ENCODE peak calls at places on chromosomes 6 and 20, in six cellular contexts. One of them, this sample, is unnamed.

GRCh38 chr6:111764238-111765182 is 108.7 kb downstream of the FYN start:
- DNase-seq in fibroblast of lung: peak
- DNase-seq in PC-9: peak
- DNase-seq in HCT116: no peak
- DNase-seq in GM23248: no peak
- DNase-seq in HepG2: no peak
- DNase-seq in this sample: no peak

GRCh38 chr6:152267967-152268845 is 369.0 kb downstream of the SYNE1 start:
- DNase-seq in fibroblast of lung: no peak
- DNase-seq in PC-9: no peak
- DNase-seq in HCT116: no peak
- DNase-seq in GM23248: peak
- DNase-seq in HepG2: peak
- DNase-seq in this sample: no peak

GRCh38 chr6:133769463-133769862 is 119.5 kb upstream of the TCF21 start:
- DNase-seq in fibroblast of lung: peak
- DNase-seq in PC-9: no peak
- DNase-seq in HCT116: no peak
- DNase-seq in GM23248: no peak
- DNase-seq in HepG2: no peak
- DNase-seq in this sample: no peak

GRCh38 chr6:91667596-91667995 is 1080.7 kb upstream of the MAP3K7 start:
- DNase-seq in fibroblast of lung: no peak
- DNase-seq in PC-9: no peak
- DNase-seq in HCT116: no peak
- DNase-seq in GM23248: no peak
- DNase-seq in HepG2: no peak
- DNase-seq in this sample: no peak

GRCh38 chr6:113854531-113855499 is 2.3 kb upstream of the MARCKS start:
- DNase-seq in fibroblast of lung: peak
- DNase-seq in PC-9: peak
- DNase-seq in HCT116: no peak
- DNase-seq in GM23248: peak
- DNase-seq in HepG2: peak
- DNase-seq in this sample: no peak

GRCh38 chr6:73579389-73579788 is 58.6 kb upstream of the EEF1A1 start:
- DNase-seq in fibroblast of lung: no peak
- DNase-seq in PC-9: no peak
- DNase-seq in HCT116: no peak
- DNase-seq in GM23248: no peak
- DNase-seq in HepG2: no peak
- DNase-seq in this sample: no peak

GRCh38 chr6:150238857-150239407 is 96.1 kb downstream of the PPP1R14C start:
- DNase-seq in fibroblast of lung: no peak
- DNase-seq in PC-9: no peak
- DNase-seq in HCT116: no peak
- DNase-seq in GM23248: no peak
- DNase-seq in HepG2: no peak
- DNase-seq in this sample: no peak

GRCh38 chr6:22877946-22878705 is 308.8 kb downstream of the HDGFL1 start:
- DNase-seq in fibroblast of lung: peak
- DNase-seq in PC-9: no peak
- DNase-seq in HCT116: no peak
- DNase-seq in GM23248: peak
- DNase-seq in HepG2: no peak
- DNase-seq in this sample: peak

GRCh38 chr20:35511814-35512420 is 17.5 kb downstream of the C20orf173 start:
- DNase-seq in fibroblast of lung: peak
- DNase-seq in PC-9: no peak
- DNase-seq in HCT116: no peak
- DNase-seq in GM23248: peak
- DNase-seq in HepG2: peak
- DNase-seq in this sample: no peak

GRCh38 chr20:37535443-37536132 is 7.9 kb upstream of the BLCAP start:
- DNase-seq in fibroblast of lung: no peak
- DNase-seq in PC-9: no peak
- DNase-seq in HCT116: no peak
- DNase-seq in GM23248: no peak
- DNase-seq in HepG2: no peak
- DNase-seq in this sample: no peak

GRCh38 chr6:72621243-72622093 is at the start of gene KCNQ5:
- DNase-seq in fibroblast of lung: peak
- DNase-seq in PC-9: no peak
- DNase-seq in HCT116: no peak
- DNase-seq in GM23248: peak
- DNase-seq in HepG2: no peak
- DNase-seq in this sample: no peak

GRCh38 chr6:34743625-34744293 is 13.5 kb upstream of the SNRPC start:
- DNase-seq in fibroblast of lung: no peak
- DNase-seq in PC-9: no peak
- DNase-seq in HCT116: no peak
- DNase-seq in GM23248: no peak
- DNase-seq in HepG2: no peak
- DNase-seq in this sample: no peak

GRCh38 chr6:75096986-75097385 is 108.9 kb downstream of the COL12A1 start:
- DNase-seq in fibroblast of lung: no peak
- DNase-seq in PC-9: no peak
- DNase-seq in HCT116: no peak
- DNase-seq in GM23248: no peak
- DNase-seq in HepG2: no peak
- DNase-seq in this sample: no peak

GRCh38 chr6:44464527-44465310 is 77.2 kb downstream of the CDC5L start:
- DNase-seq in fibroblast of lung: peak
- DNase-seq in PC-9: no peak
- DNase-seq in HCT116: no peak
- DNase-seq in GM23248: peak
- DNase-seq in HepG2: peak
- DNase-seq in this sample: no peak

GRCh38 chr6:148747145-148747492 is 289 bp downstream of the UST start:
- DNase-seq in fibroblast of lung: no peak
- DNase-seq in PC-9: no peak
- DNase-seq in HCT116: no peak
- DNase-seq in GM23248: peak
- DNase-seq in HepG2: no peak
- DNase-seq in this sample: no peak

GRCh38 chr6:14499804-14500203 is 382.2 kb downstream of the CD83 start:
- DNase-seq in fibroblast of lung: peak
- DNase-seq in PC-9: peak
- DNase-seq in HCT116: peak
- DNase-seq in GM23248: peak
- DNase-seq in HepG2: no peak
- DNase-seq in this sample: peak

GRCh38 chr6:85275338-85275985 is 174.4 kb upstream of the NT5E start:
- DNase-seq in fibroblast of lung: no peak
- DNase-seq in PC-9: no peak
- DNase-seq in HCT116: no peak
- DNase-seq in GM23248: no peak
- DNase-seq in HepG2: no peak
- DNase-seq in this sample: no peak

GRCh38 chr20:11676618-11677289 is 240.9 kb upstream of the BTBD3 start:
- DNase-seq in fibroblast of lung: peak
- DNase-seq in PC-9: no peak
- DNase-seq in HCT116: peak
- DNase-seq in GM23248: peak
- DNase-seq in HepG2: peak
- DNase-seq in this sample: no peak

GRCh38 chr6:63904844-63905243 is 269.2 kb downstream of the PHF3 start:
- DNase-seq in fibroblast of lung: peak
- DNase-seq in PC-9: no peak
- DNase-seq in HCT116: no peak
- DNase-seq in GM23248: peak
- DNase-seq in HepG2: no peak
- DNase-seq in this sample: peak

GRCh38 chr6:4504700-4505099 is 271.5 kb upstream of the CDYL start:
- DNase-seq in fibroblast of lung: no peak
- DNase-seq in PC-9: no peak
- DNase-seq in HCT116: no peak
- DNase-seq in GM23248: no peak
- DNase-seq in HepG2: no peak
- DNase-seq in this sample: no peak

GRCh38 chr20:43662943-43663655 is 3.8 kb upstream of the MYBL2 start:
- DNase-seq in fibroblast of lung: no peak
- DNase-seq in PC-9: peak
- DNase-seq in HCT116: no peak
- DNase-seq in GM23248: peak
- DNase-seq in HepG2: no peak
- DNase-seq in this sample: no peak

GRCh38 chr20:33474963-33475362 is 14.9 kb upstream of the CBFA2T2 start:
- DNase-seq in fibroblast of lung: no peak
- DNase-seq in PC-9: no peak
- DNase-seq in HCT116: no peak
- DNase-seq in GM23248: no peak
- DNase-seq in HepG2: no peak
- DNase-seq in this sample: no peak

GRCh38 chr20:43415661-43416430 is 41.9 kb upstream of the SRSF6 start:
- DNase-seq in fibroblast of lung: no peak
- DNase-seq in PC-9: no peak
- DNase-seq in HCT116: no peak
- DNase-seq in GM23248: peak
- DNase-seq in HepG2: no peak
- DNase-seq in this sample: no peak

GRCh38 chr6:134534708-134535149 is 216.8 kb upstream of the SGK1 start:
- DNase-seq in fibroblast of lung: peak
- DNase-seq in PC-9: no peak
- DNase-seq in HCT116: no peak
- DNase-seq in GM23248: peak
- DNase-seq in HepG2: no peak
- DNase-seq in this sample: no peak

GRCh38 chr6:73309534-73309783 is 44.6 kb downstream of the DPPA5 start:
- DNase-seq in fibroblast of lung: no peak
- DNase-seq in PC-9: no peak
- DNase-seq in HCT116: no peak
- DNase-seq in GM23248: no peak
- DNase-seq in HepG2: no peak
- DNase-seq in this sample: no peak

GRCh38 chr6:11458509-11458908 is 79.0 kb upstream of the TMEM170B start:
- DNase-seq in fibroblast of lung: no peak
- DNase-seq in PC-9: no peak
- DNase-seq in HCT116: no peak
- DNase-seq in GM23248: no peak
- DNase-seq in HepG2: no peak
- DNase-seq in this sample: no peak

GRCh38 chr6:39214120-39214813 is 15.0 kb downstream of the KCNK5 start:
- DNase-seq in fibroblast of lung: no peak
- DNase-seq in PC-9: no peak
- DNase-seq in HCT116: no peak
- DNase-seq in GM23248: no peak
- DNase-seq in HepG2: no peak
- DNase-seq in this sample: no peak

GRCh38 chr20:46850896-46851295 is 43.7 kb upstream of the EYA2 start:
- DNase-seq in fibroblast of lung: no peak
- DNase-seq in PC-9: no peak
- DNase-seq in HCT116: no peak
- DNase-seq in GM23248: no peak
- DNase-seq in HepG2: no peak
- DNase-seq in this sample: no peak

GRCh38 chr20:46709459-46710148 is at the start of gene SLC2A10:
- DNase-seq in fibroblast of lung: peak
- DNase-seq in PC-9: peak
- DNase-seq in HCT116: no peak
- DNase-seq in GM23248: peak
- DNase-seq in HepG2: peak
- DNase-seq in this sample: no peak

DNA sequence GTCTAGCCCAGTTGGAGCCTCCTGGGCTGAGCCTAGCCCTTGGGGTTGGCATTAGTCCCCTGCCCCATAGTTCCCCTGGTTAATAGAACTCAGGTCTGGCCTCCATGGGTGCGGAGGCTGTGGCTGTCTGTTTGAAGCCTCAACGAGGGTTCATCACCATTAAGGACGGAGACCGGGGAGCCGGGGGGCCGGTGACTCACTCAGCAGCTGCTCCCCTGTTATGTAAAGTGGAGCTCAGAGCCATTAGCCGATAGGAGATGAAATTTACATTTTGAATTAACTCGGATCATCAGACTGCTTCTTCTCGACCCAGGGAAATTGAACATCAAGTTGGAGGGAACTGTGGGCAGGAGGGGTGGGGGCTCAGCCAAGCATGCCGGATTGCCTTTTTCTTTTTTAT is 12.3 kb downstream of the PCK1 start:
- DNase-seq in fibroblast of lung: no peak
- DNase-seq in PC-9: no peak
- DNase-seq in HCT116: no peak
- DNase-seq in GM23248: no peak
- DNase-seq in HepG2: no peak
- DNase-seq in this sample: no peak
- TF ChIP-seq EZH2 in fibroblast of lung: no peak
- TF ChIP-seq EZH2 in PC-9: no peak
- TF ChIP-seq EZH2 in HCT116: no peak
- TF ChIP-seq EZH2 in GM23248: no peak
- TF ChIP-seq EZH2 in HepG2: no peak
- TF ChIP-seq EZH2 in this sample: no peak

GRCh38 chr6:82971877-82972460 is 93.7 kb downstream of the UBE3D start:
- DNase-seq in fibroblast of lung: no peak
- DNase-seq in PC-9: no peak
- DNase-seq in HCT116: no peak
- DNase-seq in GM23248: peak
- DNase-seq in HepG2: no peak
- DNase-seq in this sample: no peak
- TF ChIP-seq EZH2 in fibroblast of lung: no peak
- TF ChIP-seq EZH2 in PC-9: no peak
- TF ChIP-seq EZH2 in HCT116: no peak
- TF ChIP-seq EZH2 in GM23248: no peak
- TF ChIP-seq EZH2 in HepG2: no peak
- TF ChIP-seq EZH2 in this sample: no peak

GRCh38 chr20:24468401-24469115 is 871 bp upstream of the SYNDIG1 start:
- DNase-seq in fibroblast of lung: peak
- DNase-seq in PC-9: no peak
- DNase-seq in HCT116: no peak
- DNase-seq in GM23248: no peak
- DNase-seq in HepG2: no peak
- DNase-seq in this sample: no peak
- TF ChIP-seq EZH2 in fibroblast of lung: no peak
- TF ChIP-seq EZH2 in PC-9: no peak
- TF ChIP-seq EZH2 in HCT116: no peak
- TF ChIP-seq EZH2 in GM23248: no peak
- TF ChIP-seq EZH2 in HepG2: peak
- TF ChIP-seq EZH2 in this sample: no peak

DNA sequence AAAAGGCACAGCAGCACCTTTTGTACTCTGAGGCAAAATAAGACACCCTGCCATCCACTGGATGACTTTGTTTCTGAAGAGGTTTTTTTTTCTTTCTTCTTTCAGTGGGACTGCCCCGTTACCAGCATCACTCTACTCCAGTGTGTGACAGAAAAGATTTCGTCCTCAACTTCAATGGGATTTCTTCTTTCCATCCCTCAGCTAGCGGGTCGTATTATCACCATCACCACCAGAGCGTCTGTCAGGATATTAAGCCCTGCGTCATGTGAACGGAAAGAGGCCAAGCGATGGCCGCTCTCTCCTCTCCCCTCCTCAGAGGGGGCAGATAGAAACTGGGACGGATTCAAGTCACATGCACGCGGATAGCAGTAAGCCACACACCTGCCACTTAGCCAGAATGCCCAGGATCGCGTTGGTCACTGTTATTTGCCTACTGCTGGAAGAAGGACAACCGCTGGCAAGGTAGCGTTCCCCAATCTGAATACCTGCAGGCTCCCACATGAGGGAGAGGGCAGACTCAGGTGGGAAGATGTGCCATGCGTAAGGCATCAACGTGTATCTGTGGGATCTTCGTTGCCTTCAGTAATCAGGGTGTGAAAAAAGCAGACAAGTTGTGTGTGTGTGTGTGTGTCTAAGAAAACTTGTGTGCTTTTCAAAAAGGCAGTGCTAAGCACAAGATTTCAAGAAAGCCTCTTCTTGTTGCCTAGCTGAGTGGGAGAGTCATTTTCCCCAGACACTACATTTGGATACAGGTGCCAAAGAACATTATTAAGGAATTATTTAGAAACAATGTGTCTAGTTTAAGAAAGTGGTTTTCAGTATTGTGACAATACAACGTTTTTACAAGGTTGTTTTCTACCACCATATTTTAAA is 5.5 kb downstream of the FOXF2 start:
- DNase-seq in fibroblast of lung: no peak
- DNase-seq in PC-9: no peak
- DNase-seq in HCT116: no peak
- DNase-seq in GM23248: no peak
- DNase-seq in HepG2: no peak
- DNase-seq in this sample: no peak
- TF ChIP-seq EZH2 in fibroblast of lung: no peak
- TF ChIP-seq EZH2 in PC-9: no peak
- TF ChIP-seq EZH2 in HCT116: no peak
- TF ChIP-seq EZH2 in GM23248: no peak
- TF ChIP-seq EZH2 in HepG2: no peak
- TF ChIP-seq EZH2 in this sample: no peak

This sample was measured in SK-N-MC.